ENCODE peak calls at places on chromosomes 13 and 19, in ten cellular contexts. S, P, H, G, M, D, I, Y, A and Q are unnamed samples.

GRCh38 chr13:23718916-23719470 is 148.8 kb downstream of the TNFRSF19 start:
- DNase-seq in P (no peak), Y (no peak), M (no peak), I (no peak), A (no peak), S (no peak), H (no peak), G (no peak), D (no peak), Q (no peak)

GRCh38 chr13:39051157-39051556 is 12.9 kb downstream of the NHLRC3 start:
- DNase-seq in M (peak; percentile 28), S (no peak), I (no peak), A (no peak), D (no peak), H (peak; percentile 61), Y (peak; percentile 22), G (no peak), P (no peak), Q (no peak)

GRCh38 chr19:35451278-35452096 is 3.4 kb downstream of the FFAR2 start:
- DNase-seq in M (no peak), S (no peak), P (no peak), A (no peak), G (no peak), D (no peak), H (no peak), Y (no peak), I (no peak), Q (no peak)

GRCh38 chr13:95660981-95661581 is 15.9 kb upstream of the DNAJC3 start:
- DNase-seq in S (no peak), D (no peak), A (no peak), H (peak; percentile 76), P (peak; percentile 14), M (peak; percentile 24), Y (peak; percentile 24), I (no peak), G (no peak), Q (no peak)

GRCh38 chr13:54241719-54242118 is 1213.1 kb downstream of the OLFM4 start:
- DNase-seq in H (no peak), G (no peak), Y (no peak), A (no peak), S (no peak), M (no peak), D (no peak), I (no peak), P (no peak), Q (no peak)

GRCh38 chr13:35722438-35723060 is 246.1 kb upstream of the MAB21L1 start:
- DNase-seq in M (no peak), P (no peak), G (no peak), A (no peak), S (no peak), Y (no peak), H (no peak), I (no peak), D (no peak), Q (no peak)

GRCh38 chr19:34962945-34963530 is 991 bp downstream of the ZNF792 start:
- DNase-seq in P (peak; percentile 24), M (no peak), A (no peak), D (no peak), H (no peak), I (no peak), G (no peak), S (no peak), Y (peak; percentile 6), Q (peak; percentile 67)

GRCh38 chr13:20824762-20825161 is 51.0 kb upstream of the EEF1AKMT1 start:
- DNase-seq in D (no peak), Y (no peak), G (no peak), M (no peak), S (no peak), H (no peak), P (no peak), I (no peak), A (no peak), Q (no peak)

GRCh38 chr19:6744381-6745288 is 5.2 kb downstream of the TRIP10 start:
- DNase-seq in M (no peak), A (peak; percentile 52), I (no peak), S (no peak), H (peak; percentile 82), Y (peak; percentile 84), D (peak; percentile 45), G (peak; percentile 85), P (no peak), Q (peak; percentile 92)

GRCh38 chr13:42926555-42926954 is 65.5 kb downstream of the EPSTI1 start:
- DNase-seq in G (no peak), S (no peak), Y (no peak), A (no peak), H (peak; percentile 9), P (no peak), I (no peak), D (no peak), M (no peak), Q (no peak)

GRCh38 chr19:35555301-35556005 is 8.0 kb downstream of the ATP4A start:
- DNase-seq in I (no peak), S (no peak), H (peak; percentile 29), D (no peak), Y (peak; percentile 12), G (no peak), A (no peak), P (peak; percentile 56), M (no peak), Q (no peak)

GRCh38 chr19:38457690-38458405 is 24.4 kb downstream of the RYR1 start:
- DNase-seq in A (no peak), I (no peak), M (no peak), G (no peak), D (no peak), Y (no peak), P (no peak), S (no peak), H (no peak), Q (no peak)

GRCh38 chr13:104450006-104450405 is 1383.8 kb upstream of the SLC10A2 start:
- DNase-seq in P (no peak), H (no peak), A (no peak), D (no peak), I (no peak), M (no peak), Y (peak; percentile 2), G (no peak), S (no peak), Q (no peak)

GRCh38 chr19:1324792-1325567 is 39.3 kb downstream of the EFNA2 start:
- DNase-seq in D (peak; percentile 63), M (peak; percentile 39), G (peak; percentile 52), Y (peak; percentile 57), S (peak; percentile 28), P (peak; percentile 69), I (no peak), H (peak; percentile 71), A (peak; percentile 21), Q (no peak)

GRCh38 chr13:32527151-32527550 is 11.4 kb downstream of the N4BP2L2 start:
- DNase-seq in A (no peak), M (no peak), P (no peak), D (no peak), H (no peak), I (no peak), G (no peak), S (no peak), Y (no peak), Q (no peak)

DNA sequence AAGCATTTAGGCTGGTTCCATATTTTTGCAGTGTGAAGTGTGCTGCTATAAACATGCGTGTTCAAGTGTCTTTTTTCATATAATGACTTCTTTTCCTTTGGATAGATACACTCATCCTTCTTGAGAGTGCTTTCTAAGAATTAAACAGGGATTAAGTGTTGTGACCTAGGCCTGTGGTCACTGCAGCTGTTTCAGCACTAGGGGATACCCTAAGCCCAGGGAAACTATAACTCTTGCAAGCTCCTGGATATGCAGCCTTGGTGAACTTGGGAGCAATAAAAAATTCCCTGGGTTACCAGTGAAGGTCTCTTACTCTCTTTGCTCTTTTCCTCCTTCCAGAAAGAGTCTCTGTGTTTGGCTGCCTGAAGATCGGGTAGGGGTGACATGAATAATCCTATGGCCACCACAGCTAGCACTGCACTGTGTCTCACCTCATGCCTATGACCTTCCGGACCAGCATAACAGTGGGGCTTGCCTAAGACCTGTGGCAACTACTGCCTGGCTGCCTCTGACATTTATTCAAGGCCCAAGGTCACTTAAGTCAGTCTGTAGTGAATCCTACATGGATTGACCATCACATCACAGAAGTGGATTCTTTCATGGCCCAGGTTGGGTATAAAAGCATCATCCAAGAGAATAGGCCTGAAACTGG is 799.7 kb downstream of the DACH1 start:
- DNase-seq in Y (no peak), I (no peak), M (no peak), G (no peak), P (no peak), H (no peak), A (no peak), D (no peak), S (no peak), Q (no peak)
- TF ChIP-seq CTCF in Y (no peak), I (no peak), M (no peak), G (no peak), P (no peak), H (no peak), A (no peak), D (no peak), S (no peak), Q (no peak)

GRCh38 chr13:79171131-79172061 is 234.7 kb downstream of the RBM26 start:
- DNase-seq in A (no peak), P (no peak), H (no peak), G (no peak), D (no peak), I (no peak), S (no peak), Y (no peak), M (no peak), Q (no peak)
- TF ChIP-seq CTCF in A (no peak), P (no peak), H (no peak), G (no peak), D (no peak), I (no peak), S (no peak), Y (no peak), M (no peak), Q (no peak)

GRCh38 chr13:79990048-79990447 is 350.9 kb downstream of the SPRY2 start:
- DNase-seq in G (no peak), M (no peak), P (no peak), Y (no peak), A (no peak), H (no peak), S (no peak), D (no peak), I (no peak), Q (no peak)
- TF ChIP-seq CTCF in G (no peak), M (no peak), P (no peak), Y (no peak), A (no peak), H (no peak), S (no peak), D (no peak), I (no peak), Q (no peak)

DNA sequence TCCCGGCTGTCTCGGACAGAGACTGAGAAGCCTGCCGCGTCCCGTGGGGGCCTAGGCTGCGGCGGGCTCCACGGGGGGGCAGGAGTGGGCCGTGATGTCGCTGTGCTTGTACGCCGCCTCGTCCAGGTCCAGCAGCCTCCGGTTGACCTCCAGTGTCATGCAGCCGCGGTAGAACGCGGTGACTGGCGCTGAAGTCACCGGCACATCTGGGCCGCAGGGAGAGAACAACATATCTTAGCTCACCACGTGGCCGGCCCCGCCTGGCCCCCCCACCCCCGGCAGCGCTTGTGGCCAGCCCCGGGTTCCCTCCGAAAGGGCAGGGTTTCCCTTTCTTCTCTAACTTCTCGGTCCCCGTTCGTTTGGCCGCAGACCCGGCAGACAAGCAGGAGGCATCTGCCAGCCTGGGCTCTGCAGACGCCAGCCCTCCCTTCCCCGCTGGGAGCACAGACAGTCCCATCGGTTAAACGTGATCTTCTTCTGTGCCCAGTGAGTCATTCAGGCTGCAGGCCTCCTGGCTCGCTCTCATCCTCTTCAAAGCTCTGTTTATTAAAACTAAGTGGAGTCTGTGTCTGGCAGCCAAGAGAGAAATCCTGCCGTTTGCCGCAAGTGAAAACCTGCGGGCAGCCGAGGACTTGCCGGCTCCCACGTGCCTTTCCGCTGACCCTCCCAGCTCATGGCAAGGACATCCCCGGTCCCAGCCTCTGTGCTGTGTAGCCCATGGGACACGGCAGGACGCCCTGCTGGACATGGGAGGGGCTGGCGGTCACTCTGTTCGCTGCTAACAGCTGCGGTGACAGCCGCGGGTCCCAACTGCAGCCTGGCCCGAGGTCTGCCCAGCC is 42.8 kb downstream of the GAS6 start:
- DNase-seq in H (peak; percentile 97), S (no peak), Y (peak; percentile 97), A (peak; percentile 97), G (peak; percentile 67), D (peak; percentile 85), P (no peak), I (peak; percentile 40), M (no peak), Q (peak; percentile 95)
- TF ChIP-seq CTCF in H (peak; percentile 3), S (no peak), Y (no peak), A (no peak), G (no peak), D (peak; percentile 27), P (no peak), I (peak; percentile 29), M (no peak), Q (peak; percentile 23)